ENCODE peak calls at places on chromosomes 4 and X, in seven cellular contexts. I, J, Y, O, K, V and N are unnamed samples.

GRCh38 chr4:173478136-173478860 is 51.7 kb downstream of the HAND2 start:
- DNase-seq in I (no peak), J (no peak), Y (no peak), O (no peak), K (peak), V (no peak), N (no peak)

GRCh38 chrX:24241822-24242648 is 71.8 kb downstream of the SUPT20HL2 start:
- DNase-seq in I (no peak), J (peak), Y (peak), O (peak), K (peak), V (no peak), N (no peak)

GRCh38 chrX:95996294-95996693 is 688.3 kb upstream of the DIAPH2 start:
- DNase-seq in I (no peak), J (no peak), Y (no peak), O (no peak), K (no peak), V (no peak), N (no peak)

GRCh38 chrX:8147216-8147615 is 23.9 kb downstream of the VCX2 start:
- DNase-seq in I (no peak), J (no peak), Y (no peak), O (no peak), K (peak), V (no peak), N (no peak)

GRCh38 chrX:101708180-101708579 is 48.5 kb upstream of the ARMCX2 start:
- DNase-seq in I (no peak), J (no peak), Y (no peak), O (no peak), K (peak), V (no peak), N (no peak)

GRCh38 chr4:182495111-182495510 is 251.9 kb downstream of the TENM3 start:
- DNase-seq in I (no peak), J (no peak), Y (no peak), O (no peak), K (no peak), V (no peak), N (no peak)

GRCh38 chrX:3811331-3812311 is 98.2 kb upstream of the PRKX start:
- DNase-seq in I (no peak), J (peak), Y (no peak), O (peak), K (peak), V (peak), N (no peak)

GRCh38 chr4:141022221-141022760 is 111.0 kb downstream of the RNF150 start:
- DNase-seq in I (no peak), J (no peak), Y (no peak), O (no peak), K (no peak), V (no peak), N (no peak)

GRCh38 chr4:155796031-155796430 is 37.2 kb downstream of the GUCY1B1 start:
- DNase-seq in I (no peak), J (no peak), Y (peak), O (no peak), K (peak), V (no peak), N (no peak)

GRCh38 chr4:16000708-16001483 is 37.9 kb upstream of the FGFBP2 start:
- DNase-seq in I (no peak), J (no peak), Y (no peak), O (no peak), K (no peak), V (no peak), N (no peak)

GRCh38 chr4:40180356-40180755 is 16.5 kb upstream of the RHOH start:
- DNase-seq in I (peak), J (no peak), Y (peak), O (no peak), K (peak), V (no peak), N (no peak)

GRCh38 chr4:16727218-16727617 is 171.2 kb downstream of the LDB2 start:
- DNase-seq in I (no peak), J (no peak), Y (no peak), O (no peak), K (no peak), V (no peak), N (no peak)

GRCh38 chr4:99404595-99405287 is 30.4 kb downstream of the ADH7 start:
- DNase-seq in I (peak), J (no peak), Y (peak), O (no peak), K (peak), V (peak), N (no peak)

GRCh38 chrX:103215768-103216085 is 819 bp downstream of the BEX4 start:
- DNase-seq in I (no peak), J (no peak), Y (no peak), O (no peak), K (peak), V (no peak), N (peak)

GRCh38 chrX:49100704-49101628 is 21.3 kb upstream of the WDR45 start:
- DNase-seq in I (peak), J (peak), Y (peak), O (peak), K (peak), V (peak), N (peak)

GRCh38 chr4:114694770-114695169 is 96.2 kb downstream of the UGT8 start:
- DNase-seq in I (no peak), J (peak), Y (peak), O (peak), K (peak), V (peak), N (no peak)

GRCh38 chrX:37796805-37797204 is 16.9 kb downstream of the CYBB start:
- DNase-seq in I (no peak), J (no peak), Y (no peak), O (peak), K (no peak), V (no peak), N (no peak)

GRCh38 chr4:23930750-23931488 is 41.1 kb upstream of the PPARGC1A start:
- DNase-seq in I (peak), J (no peak), Y (no peak), O (peak), K (peak), V (no peak), N (no peak)

GRCh38 chrX:88863726-88864125 is 116.7 kb downstream of the CPXCR1 start:
- DNase-seq in I (no peak), J (no peak), Y (no peak), O (no peak), K (no peak), V (peak), N (no peak)

GRCh38 chr4:30605616-30606015 is 114.6 kb upstream of the PCDH7 start:
- DNase-seq in I (no peak), J (no peak), Y (peak), O (no peak), K (no peak), V (no peak), N (no peak)

GRCh38 chrX:23052324-23052723 is 52.6 kb downstream of the DDX53 start:
- DNase-seq in I (no peak), J (no peak), Y (no peak), O (no peak), K (no peak), V (no peak), N (no peak)

GRCh38 chr4:128583753-128584712 is 225.5 kb upstream of the JADE1 start:
- DNase-seq in I (no peak), J (no peak), Y (no peak), O (no peak), K (peak), V (no peak), N (no peak)

GRCh38 chrX:22365460-22365859 is 92.7 kb downstream of the CBLL2 start:
- DNase-seq in I (peak), J (no peak), Y (peak), O (no peak), K (peak), V (no peak), N (no peak)

GRCh38 chr4:23384741-23385140 is 505.1 kb downstream of the PPARGC1A start:
- DNase-seq in I (no peak), J (no peak), Y (peak), O (no peak), K (peak), V (no peak), N (no peak)

GRCh38 chr4:44447563-44448504 is 775 bp downstream of the KCTD8 start:
- DNase-seq in I (no peak), J (no peak), Y (no peak), O (peak), K (peak), V (peak), N (peak)

GRCh38 chr4:55609393-55609821 is 17.4 kb upstream of the PDCL2 start:
- DNase-seq in I (no peak), J (no peak), Y (no peak), O (no peak), K (peak), V (no peak), N (no peak)

GRCh38 chrX:682892-683291 is 52.3 kb downstream of the SHOX start:
- DNase-seq in I (no peak), J (no peak), Y (no peak), O (no peak), K (no peak), V (no peak), N (no peak)

GRCh38 chr4:102387552-102388150 is 42.4 kb upstream of the SLC39A8 start:
- DNase-seq in I (no peak), J (no peak), Y (no peak), O (no peak), K (no peak), V (no peak), N (no peak)

GRCh38 chr4:104942990-104943758 is 203.5 kb upstream of the TET2 start:
- DNase-seq in I (no peak), J (no peak), Y (no peak), O (no peak), K (peak), V (peak), N (no peak)

GRCh38 chr4:43089730-43090129 is 197.2 kb downstream of the GRXCR1 start:
- DNase-seq in I (peak), J (no peak), Y (peak), O (no peak), K (peak), V (no peak), N (no peak)

GRCh38 chr4:189143255-189143654 is 797.4 kb upstream of the FRG1 start:
- DNase-seq in I (peak), J (no peak), Y (no peak), O (no peak), K (no peak), V (no peak), N (no peak)

GRCh38 chr4:24067781-24068193 is 177.9 kb upstream of the PPARGC1A start:
- DNase-seq in I (peak), J (no peak), Y (peak), O (peak), K (peak), V (no peak), N (no peak)

GRCh38 chr4:170990989-170991589 is 822.1 kb upstream of the GALNTL6 start:
- DNase-seq in I (no peak), J (no peak), Y (peak), O (peak), K (no peak), V (no peak), N (peak)

GRCh38 chr4:76801621-76802545 is 96.1 kb downstream of the SOWAHB start:
- DNase-seq in I (no peak), J (no peak), Y (no peak), O (peak), K (peak), V (no peak), N (no peak)
- H3K4me3 ChIP-seq in I (no peak), J (no peak), Y (no peak), O (no peak), K (no peak), V (no peak), N (peak)

DNA sequence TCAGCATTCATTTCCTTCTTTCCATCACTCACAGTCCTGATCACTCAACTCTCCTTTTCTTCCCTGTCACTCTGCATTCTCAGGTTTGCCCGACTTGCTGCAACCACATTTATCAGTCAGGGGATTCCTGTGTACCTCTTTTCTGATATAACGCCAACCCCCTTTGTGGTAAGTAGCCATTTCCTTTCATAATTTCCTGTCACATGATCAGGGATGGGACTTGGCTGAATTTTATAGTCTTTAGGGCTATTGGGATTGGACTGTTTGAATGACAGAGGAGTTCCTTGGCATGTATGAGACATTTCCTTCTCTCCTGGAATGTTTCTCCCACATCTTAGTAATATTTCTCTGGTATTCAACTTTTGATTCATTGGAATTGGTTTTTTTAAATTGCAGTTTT is 11.0 kb downstream of the PGM2 start:
- DNase-seq in I (no peak), J (no peak), Y (peak), O (no peak), K (peak), V (no peak), N (no peak)
- H3K4me3 ChIP-seq in I (no peak), J (peak), Y (no peak), O (no peak), K (no peak), V (no peak), N (no peak)

GRCh38 chr4:184350213-184350817 is 124.0 kb downstream of the IRF2 start:
- DNase-seq in I (no peak), J (no peak), Y (no peak), O (no peak), K (no peak), V (no peak), N (no peak)
- H3K4me3 ChIP-seq in I (no peak), J (no peak), Y (no peak), O (no peak), K (no peak), V (peak), N (no peak)

GRCh38 chr4:125382995-125383394 is 68.2 kb downstream of the FAT4 start:
- DNase-seq in I (no peak), J (no peak), Y (peak), O (no peak), K (no peak), V (no peak), N (no peak)
- H3K4me3 ChIP-seq in I (no peak), J (no peak), Y (no peak), O (no peak), K (no peak), V (no peak), N (no peak)

DNA sequence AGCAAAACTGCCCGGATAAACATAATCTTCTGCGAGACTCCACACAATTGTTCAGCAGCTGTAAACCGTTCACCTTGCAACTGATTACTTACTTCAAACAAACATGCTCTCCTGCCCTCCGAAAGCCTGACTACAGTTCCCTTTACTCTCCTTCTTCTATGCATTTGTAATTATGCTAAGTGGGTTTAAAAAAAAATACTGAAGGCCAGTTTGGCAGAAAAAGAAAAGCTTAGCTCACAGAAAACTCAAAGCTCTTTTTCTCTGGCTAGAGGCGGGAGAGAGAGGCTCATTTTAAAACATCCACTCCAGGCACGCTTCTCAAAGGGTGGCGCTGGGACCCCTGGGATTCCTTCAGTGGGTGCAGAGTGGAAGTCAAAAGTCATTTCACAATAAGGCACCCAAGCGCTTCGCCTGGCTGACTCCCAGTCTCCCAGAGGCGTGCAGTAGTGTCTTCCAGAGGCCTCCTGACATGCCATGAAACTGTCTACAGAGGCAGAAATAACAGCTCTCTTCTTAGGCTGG is 1.9 kb downstream of the DHRSX start:
- DNase-seq in I (no peak), J (no peak), Y (no peak), O (peak), K (peak), V (no peak), N (no peak)
- H3K4me3 ChIP-seq in I (peak), J (peak), Y (peak), O (peak), K (peak), V (peak), N (no peak)

GRCh38 chrX:155022587-155022986 is at the start of gene F8:
- DNase-seq in I (no peak), J (no peak), Y (no peak), O (no peak), K (no peak), V (no peak), N (no peak)

GRCh38 chrX:155026420-155026726 is 271 bp upstream of the FUNDC2 start:
- DNase-seq in I (no peak), J (no peak), Y (no peak), O (no peak), K (no peak), V (no peak), N (no peak)

GRCh38 chrX:155023907-155024833 is 1.6 kb upstream of the F8 start:
- DNase-seq in I (no peak), J (no peak), Y (no peak), O (no peak), K (no peak), V (no peak), N (no peak)

GRCh38 chrX:155020591-155020990 is 1.9 kb downstream of the F8 start:
- DNase-seq in I (no peak), J (no peak), Y (no peak), O (no peak), K (no peak), V (no peak), N (no peak)
- H3K4me3 ChIP-seq in I (no peak), J (no peak), Y (no peak), O (no peak), K (no peak), V (no peak), N (no peak)

GRCh38 chr4:87005369-87005689 is 70.5 kb downstream of the AFF1 start:
- DNase-seq in I (no peak), J (no peak), Y (no peak), O (no peak), K (peak), V (no peak), N (no peak)
- H3K4me3 ChIP-seq in I (no peak), J (peak), Y (no peak), O (no peak), K (peak), V (peak), N (no peak)

GRCh38 chr4:786861-787300 is 39.0 kb downstream of the CPLX1 start:
- DNase-seq in I (no peak), J (no peak), Y (no peak), O (no peak), K (no peak), V (no peak), N (no peak)

GRCh38 chr4:786074-786741 is 39.7 kb downstream of the CPLX1 start:
- DNase-seq in I (no peak), J (no peak), Y (no peak), O (no peak), K (no peak), V (no peak), N (no peak)

GRCh38 chr4:785332-786073 is 40.4 kb downstream of the CPLX1 start:
- DNase-seq in I (no peak), J (no peak), Y (no peak), O (no peak), K (no peak), V (no peak), N (no peak)

GRCh38 chr4:783133-783541 is 42.8 kb downstream of the CPLX1 start:
- DNase-seq in I (no peak), J (no peak), Y (no peak), O (no peak), K (no peak), V (no peak), N (no peak)

DNA sequence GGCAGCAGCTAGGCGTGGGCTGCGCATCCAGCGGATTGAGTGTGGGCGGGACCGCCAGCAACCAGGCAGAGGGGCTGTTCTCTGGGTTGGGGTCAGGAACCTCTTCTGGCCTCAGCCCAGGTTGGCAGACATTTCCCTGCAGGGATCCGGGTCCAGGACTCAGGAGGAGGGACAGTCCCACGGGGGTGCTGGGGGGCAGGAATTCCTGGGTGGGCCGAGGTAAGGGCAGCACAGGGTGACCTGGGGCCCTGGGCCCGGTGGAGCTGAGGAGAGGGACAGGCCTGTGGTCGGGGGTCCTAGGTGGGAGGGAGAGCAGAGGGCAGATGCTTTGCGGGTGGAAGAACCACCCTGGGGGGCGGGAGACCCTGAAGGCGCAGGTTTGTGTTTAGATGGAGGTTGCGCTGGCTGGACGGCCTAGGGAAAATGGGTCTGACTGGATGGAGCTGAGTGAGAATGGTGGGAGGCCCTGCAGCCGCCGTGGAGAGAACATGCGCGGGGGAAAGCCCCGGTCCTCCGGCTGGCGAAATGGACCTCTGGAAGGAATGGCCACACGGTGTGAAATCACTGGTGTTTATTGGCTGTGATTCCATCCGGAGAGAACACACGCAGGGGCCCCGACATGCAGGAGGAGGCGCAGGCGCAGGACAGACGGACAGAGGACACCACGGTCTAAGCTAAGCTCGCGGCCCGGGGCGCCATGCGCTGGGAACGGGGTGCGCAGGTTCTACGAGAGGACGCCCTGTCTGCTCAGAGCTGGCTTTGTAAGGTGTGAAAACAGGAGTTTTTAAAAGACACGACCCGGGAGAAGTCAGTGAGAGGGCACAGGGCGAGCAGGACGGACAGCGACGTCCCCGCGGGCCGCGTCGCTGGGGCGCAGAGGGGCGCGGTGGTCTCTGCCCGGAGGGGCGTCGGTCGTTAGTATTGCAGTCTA is 41.3 kb downstream of the CPLX1 start:
- DNase-seq in I (no peak), J (no peak), Y (no peak), O (no peak), K (no peak), V (no peak), N (no peak)
- H3K4me3 ChIP-seq in I (no peak), J (no peak), Y (no peak), O (no peak), K (no peak), V (no peak), N (no peak)

GRCh38 chrX:136154998-136155397 is 7.7 kb downstream of the FHL1 start:
- DNase-seq in I (no peak), J (no peak), Y (no peak), O (no peak), K (no peak), V (no peak), N (no peak)
- H3K4me3 ChIP-seq in I (no peak), J (no peak), Y (no peak), O (no peak), K (no peak), V (no peak), N (no peak)